ENCODE peak calls at places on chromosome 9, in four cellular contexts. I is brain microvascular endothelial cell, A is epithelial cell of esophagus, P is psoas muscle. C is an unnamed sample.

GRCh38 chr9:21555911-21556310 is 73.8 kb upstream of the IFNE start:
- DNase-seq in I (no peak), A (peak), P (no peak), C (no peak)

GRCh38 chr9:88313364-88314220 is 74.7 kb upstream of the SPIN1 start:
- DNase-seq in I (no peak), A (no peak), P (no peak), C (no peak)

GRCh38 chr9:82511626-82512025 is 523.1 kb downstream of the SPATA31D1 start:
- DNase-seq in I (no peak), A (no peak), P (no peak), C (no peak)

GRCh38 chr9:72894342-72894741 is 58.5 kb downstream of the ALDH1A1 start:
- DNase-seq in I (peak), A (peak), P (no peak), C (no peak)

GRCh38 chr9:115289757-115290208 is 171.8 kb upstream of the TNC start:
- DNase-seq in I (peak), A (no peak), P (no peak), C (no peak)

GRCh38 chr9:78909566-78909965 is 612.6 kb downstream of the PSAT1 start:
- DNase-seq in I (peak), A (no peak), P (no peak), C (no peak)

GRCh38 chr9:76369583-76369982 is 24.6 kb downstream of the RFK start:
- DNase-seq in I (peak), A (peak), P (no peak), C (no peak)

GRCh38 chr9:108671794-108672193 is 184.0 kb downstream of the ACTL7B start:
- DNase-seq in I (no peak), A (peak), P (no peak), C (no peak)

GRCh38 chr9:133701321-133701980 is 36.7 kb downstream of the SARDH start:
- DNase-seq in I (no peak), A (no peak), P (peak), C (no peak)

GRCh38 chr9:129761901-129762359 is 9.1 kb upstream of the PTGES start:
- DNase-seq in I (peak), A (peak), P (no peak), C (no peak)

GRCh38 chr9:77981332-77981731 is 50.3 kb downstream of the GNAQ start:
- DNase-seq in I (peak), A (peak), P (no peak), C (no peak)

GRCh38 chr9:8371686-8372085 is 572.1 kb upstream of the DMAC1 start:
- DNase-seq in I (no peak), A (no peak), P (no peak), C (no peak)

GRCh38 chr9:121773954-121774714 is 122.7 kb downstream of the DAB2IP start:
- DNase-seq in I (no peak), A (no peak), P (no peak), C (no peak)

GRCh38 chr9:113985968-113986585 is 92.0 kb downstream of the AMBP start:
- DNase-seq in I (peak), A (peak), P (no peak), C (no peak)

GRCh38 chr9:135883410-135884089 is 23.8 kb downstream of the CAMSAP1 start:
- DNase-seq in I (no peak), A (no peak), P (no peak), C (peak)

GRCh38 chr9:942805-943580 is 33.5 kb upstream of the DMRT3 start:
- DNase-seq in I (no peak), A (peak), P (no peak), C (no peak)

GRCh38 chr9:34663296-34663590 is 786 bp upstream of the CCL27 start:
- DNase-seq in I (no peak), A (no peak), P (no peak), C (no peak)

GRCh38 chr9:11735391-11735790 is 957.8 kb upstream of the TYRP1 start:
- DNase-seq in I (no peak), A (no peak), P (no peak), C (no peak)

GRCh38 chr9:112326194-112326593 is 7.2 kb downstream of the PTBP3 start:
- DNase-seq in I (no peak), A (no peak), P (no peak), C (no peak)

GRCh38 chr9:120894404-120895226 is 17.6 kb upstream of the PHF19 start:
- DNase-seq in I (no peak), A (no peak), P (peak), C (no peak)

GRCh38 chr9:37944671-37945481 is 40.9 kb upstream of the SLC25A51 start:
- DNase-seq in I (no peak), A (peak), P (peak), C (no peak)

GRCh38 chr9:116417464-116417863 is 263.9 kb downstream of the PAPPA start:
- DNase-seq in I (no peak), A (peak), P (no peak), C (no peak)

GRCh38 chr9:103990311-103990710 is 103.8 kb upstream of the SMC2 start:
- DNase-seq in I (no peak), A (no peak), P (no peak), C (no peak)
- TF ChIP-seq CTCF in I (no peak), A (no peak), P (no peak), C (no peak)

DNA sequence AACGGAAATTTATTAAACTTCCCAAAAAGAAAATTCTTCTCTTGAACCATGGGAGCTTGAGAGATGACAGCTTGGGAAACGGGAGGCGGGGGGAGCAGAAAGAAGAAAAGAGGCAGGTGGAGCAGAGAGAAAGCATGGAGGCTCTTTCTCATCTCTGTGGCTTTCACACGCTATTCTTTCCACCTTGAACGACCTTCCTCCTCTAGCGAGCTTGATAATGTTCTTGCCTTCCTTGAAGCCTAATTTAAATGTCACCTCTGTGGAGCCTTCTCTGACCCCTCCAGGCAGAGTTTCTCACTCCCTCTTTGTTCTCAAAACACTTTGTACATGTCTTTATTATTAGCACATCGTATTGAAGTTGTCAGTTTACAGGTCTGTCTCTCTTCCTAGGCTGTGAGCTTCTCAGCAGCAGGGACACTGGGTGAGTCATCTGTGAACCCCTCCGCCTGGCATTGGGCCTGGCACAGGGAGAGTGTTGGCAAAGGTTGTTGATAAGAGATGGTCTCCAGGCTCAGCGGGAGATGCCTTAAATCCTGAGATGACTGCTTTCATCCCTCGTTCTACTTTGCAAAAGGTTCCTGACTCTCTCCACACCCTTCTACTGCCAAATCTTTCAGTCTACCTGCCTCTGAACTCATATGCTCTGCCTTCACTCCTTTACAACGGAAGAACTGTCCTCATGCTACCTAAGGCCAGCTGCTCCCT is 14.1 kb upstream of the STRBP start:
- DNase-seq in I (no peak), A (peak), P (no peak), C (no peak)
- TF ChIP-seq CTCF in I (no peak), A (no peak), P (no peak), C (no peak)

DNA sequence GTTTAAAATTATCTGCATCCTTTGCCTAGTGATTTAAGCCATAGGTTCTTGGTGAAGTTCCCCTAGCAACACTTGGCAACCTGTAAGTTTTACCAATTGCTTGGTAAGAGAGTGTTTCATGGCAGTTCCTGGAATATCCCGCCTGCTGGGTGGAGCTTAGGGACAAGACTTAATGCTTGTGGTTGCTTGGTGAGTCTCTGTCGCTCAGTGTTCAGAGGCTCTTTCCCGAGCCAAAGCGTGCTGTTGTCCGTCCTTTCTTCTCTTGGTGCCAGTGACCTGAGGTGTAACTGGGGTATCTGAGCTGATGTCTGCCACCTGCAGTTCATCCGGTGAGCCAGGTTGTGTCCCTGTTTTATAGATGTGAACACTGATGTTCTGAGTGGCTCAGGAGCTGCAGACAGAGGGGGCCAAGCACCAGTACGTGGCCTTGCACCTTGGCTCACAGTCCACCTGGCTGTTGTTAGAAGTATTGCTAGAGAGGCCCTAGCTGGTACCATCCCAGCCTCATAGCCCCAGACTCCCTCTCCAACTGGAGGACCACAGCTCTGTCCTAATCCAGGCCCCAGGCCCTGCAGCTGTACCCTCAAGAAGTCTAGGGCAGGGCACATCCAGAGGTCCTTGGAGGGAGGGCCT is 16.1 kb downstream of the PHF2 start:
- DNase-seq in I (no peak), A (no peak), P (peak), C (peak)
- TF ChIP-seq CTCF in I (peak), A (peak), P (no peak), C (no peak)

DNA sequence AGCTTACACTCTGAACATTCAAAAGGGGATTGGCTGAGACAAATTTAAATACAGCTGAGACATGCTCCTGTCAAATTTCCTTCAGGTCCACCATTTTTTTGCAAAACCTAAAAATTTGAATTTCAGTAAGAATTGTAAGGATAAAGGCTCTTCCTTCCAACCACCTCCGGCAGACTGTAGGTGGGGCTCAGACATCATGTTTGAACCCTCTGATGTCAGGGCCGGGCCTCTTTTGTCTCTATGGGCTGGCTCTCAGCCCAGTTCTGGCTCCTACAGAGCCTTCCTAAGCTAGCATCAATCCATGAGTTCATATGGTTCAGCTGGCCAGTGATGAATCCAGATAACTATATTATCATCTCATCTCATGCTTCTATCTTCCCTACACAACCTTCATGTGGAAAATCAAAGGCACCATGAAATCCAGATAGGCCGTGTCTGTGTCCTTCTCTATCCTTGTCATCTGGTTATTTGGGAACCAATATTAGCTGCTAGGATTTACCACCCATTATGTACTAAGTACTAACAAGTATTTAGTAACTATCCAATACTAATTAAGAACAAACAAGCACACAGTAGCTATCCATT is 44.2 kb downstream of the NIPSNAP3B start:
- DNase-seq in I (no peak), A (peak), P (no peak), C (no peak)
- TF ChIP-seq CTCF in I (peak), A (peak), P (no peak), C (no peak)